ENCODE peak calls at places on chromosomes 5 and 9, in seven cellular contexts. W is CD8-positive, alpha-beta T cell; M is CD4-positive, CD25-positive, alpha-beta regulatory T cell; D is mesenchymal stem cell; L is uterus; T is cardiac muscle cell; H is SJCRH30. Z is an unnamed sample. For H3K4me1, the result is how much of the 10 kb centered on the place peaks cover.

GRCh38 chr5:590343-590742 is 21.8 kb upstream of the CEP72 start:
- DNase-seq in W (no peak), M (no peak), D (no peak), L (no peak), T (no peak), H (no peak), Z (no peak)

GRCh38 chr5:135372654-135373381 is 26.2 kb downstream of the MACROH2A1 start:
- DNase-seq in W (no peak), M (no peak), D (no peak), L (no peak), T (no peak), H (no peak), Z (no peak)

GRCh38 chr5:98585661-98586310 is 187.7 kb upstream of the RGMB start:
- DNase-seq in W (no peak), M (no peak), D (no peak), L (no peak), T (no peak), H (no peak), Z (no peak)

GRCh38 chr5:23405316-23406068 is 101.9 kb upstream of the PRDM9 start:
- DNase-seq in W (no peak), M (no peak), D (no peak), L (no peak), T (no peak), H (no peak), Z (no peak)

GRCh38 chr9:71690058-71690691 is 78.1 kb downstream of the CEMIP2 start:
- DNase-seq in W (no peak), M (no peak), D (peak), L (no peak), T (no peak), H (no peak), Z (no peak)

GRCh38 chr9:33273972-33274328 is 9.1 kb downstream of the CHMP5 start:
- DNase-seq in W (no peak), M (no peak), D (no peak), L (no peak), T (no peak), H (no peak), Z (no peak)

GRCh38 chr5:35153375-35153932 is 76.8 kb downstream of the PRLR start:
- DNase-seq in W (no peak), M (no peak), D (no peak), L (no peak), T (no peak), H (no peak), Z (no peak)

GRCh38 chr9:137240321-137240840 is 706 bp upstream of the TUBB4B start:
- DNase-seq in W (no peak), M (peak), D (peak), L (peak), T (peak), H (peak), Z (peak)

GRCh38 chr5:54862036-54862435 is 123.4 kb downstream of the ESM1 start:
- DNase-seq in W (no peak), M (no peak), D (no peak), L (no peak), T (no peak), H (no peak), Z (no peak)

GRCh38 chr5:54257366-54258118 is 52.8 kb downstream of the ARL15 start:
- DNase-seq in W (no peak), M (no peak), D (no peak), L (no peak), T (no peak), H (no peak), Z (no peak)

GRCh38 chr9:89312154-89312616 is 1.2 kb downstream of the CKS2 start:
- DNase-seq in W (no peak), M (no peak), D (peak), L (no peak), T (peak), H (no peak), Z (peak)

GRCh38 chr9:116274293-116274692 is 120.7 kb downstream of the PAPPA start:
- DNase-seq in W (no peak), M (no peak), D (peak), L (no peak), T (no peak), H (no peak), Z (no peak)

GRCh38 chr9:126666155-126666803 is 52.6 kb downstream of the LMX1B start:
- DNase-seq in W (no peak), M (no peak), D (no peak), L (no peak), T (no peak), H (no peak), Z (no peak)

GRCh38 chr9:126667190-126668055 is 53.7 kb downstream of the LMX1B start:
- DNase-seq in W (no peak), M (no peak), D (no peak), L (no peak), T (no peak), H (peak), Z (peak)

GRCh38 chr9:126670270-126670669 is 56.5 kb downstream of the LMX1B start:
- DNase-seq in W (no peak), M (no peak), D (no peak), L (no peak), T (no peak), H (no peak), Z (no peak)

GRCh38 chr9:126669108-126669507 is 55.4 kb downstream of the LMX1B start:
- DNase-seq in W (no peak), M (no peak), D (no peak), L (no peak), T (no peak), H (peak), Z (no peak)

GRCh38 chr9:126668058-126668457 is 54.3 kb downstream of the LMX1B start:
- DNase-seq in W (no peak), M (no peak), D (no peak), L (no peak), T (no peak), H (no peak), Z (no peak)
- H3K4me1 ChIP-seq in W (under half), M (under half), D (under half), L (under half), T (under half), H (half or more), Z (under half)

GRCh38 chr9:4855861-4856260 is 63.1 kb downstream of the RCL1 start:
- DNase-seq in W (no peak), M (no peak), D (peak), L (no peak), T (no peak), H (no peak), Z (no peak)
- H3K4me3 ChIP-seq in W (no peak), M (no peak), D (no peak), L (no peak), T (no peak), H (no peak), Z (no peak)

DNA sequence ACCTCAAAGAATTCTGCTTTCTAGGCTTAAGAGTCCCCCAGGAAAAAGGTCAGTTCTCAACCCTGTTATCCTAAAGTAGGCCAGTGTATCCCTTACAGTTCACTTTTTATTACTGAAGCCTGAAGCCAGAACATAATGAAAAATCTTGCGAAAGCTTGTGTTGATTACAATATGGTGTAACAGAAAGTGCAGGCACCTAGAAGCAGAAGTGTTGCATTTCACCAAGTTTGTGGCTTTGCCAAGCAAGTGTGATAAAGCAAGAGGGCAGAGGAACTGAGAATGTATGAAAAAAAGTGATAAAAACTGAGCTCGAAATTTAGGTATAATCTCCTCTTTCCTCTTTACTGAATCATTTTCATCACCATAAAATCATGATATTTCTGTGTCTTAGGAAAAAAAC is 26.2 kb downstream of the AGTPBP1 start:
- DNase-seq in W (no peak), M (no peak), D (no peak), L (no peak), T (no peak), H (no peak), Z (no peak)
- H3K4me1 ChIP-seq in W (under half), M (under half), D (under half), L (under half), T (under half), H (under half), Z (under half)

GRCh38 chr9:108056083-108056804 is 566.7 kb upstream of the KLF4 start:
- DNase-seq in W (no peak), M (no peak), D (peak), L (no peak), T (no peak), H (no peak), Z (no peak)
- H3K4me3 ChIP-seq in W (no peak), M (no peak), D (no peak), L (no peak), T (no peak), H (no peak), Z (no peak)

DNA sequence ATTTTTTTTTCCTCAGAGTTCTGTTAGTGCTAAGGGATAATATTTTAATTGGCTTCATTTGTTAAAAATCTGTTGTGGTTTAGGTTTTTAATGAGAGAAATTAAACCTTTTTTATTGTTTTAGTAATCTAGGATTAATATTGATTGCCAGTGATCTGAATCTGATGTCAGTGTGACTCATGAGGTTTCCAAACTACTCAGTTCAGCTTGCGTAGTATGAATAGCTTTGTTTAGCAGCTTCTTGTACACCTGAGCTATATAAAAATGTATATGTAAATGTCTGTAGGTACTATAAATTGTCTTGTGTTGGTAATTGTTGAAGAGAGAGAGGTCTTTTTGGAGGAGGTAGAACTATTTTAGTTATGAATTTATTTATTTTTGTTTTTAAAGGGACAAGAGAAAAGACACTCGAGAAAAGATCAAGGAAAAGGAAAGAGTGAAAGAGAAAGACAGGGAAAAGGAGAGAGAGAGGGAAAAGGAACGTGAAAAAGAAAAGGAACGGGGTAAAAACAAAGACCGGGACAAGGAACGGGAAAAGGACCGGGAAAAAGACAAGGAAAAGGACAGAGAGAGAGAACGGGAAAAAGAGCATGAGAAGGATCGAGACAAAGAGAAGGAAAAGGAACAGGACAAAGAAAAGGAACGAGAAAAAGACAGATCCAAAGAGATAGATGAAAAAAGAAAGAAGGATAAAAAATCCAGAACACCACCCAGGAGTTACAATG is 26.3 kb downstream of the SREK1 start:
- DNase-seq in W (no peak), M (no peak), D (no peak), L (no peak), T (no peak), H (no peak), Z (no peak)
- H3K4me1 ChIP-seq in W (under half), M (under half), D (under half), L (under half), T (under half), H (under half), Z (under half)

GRCh38 chr9:133701981-133702797 is 36.0 kb downstream of the SARDH start:
- DNase-seq in W (peak), M (peak), D (no peak), L (peak), T (no peak), H (peak), Z (no peak)
- H3K4me3 ChIP-seq in W (peak), M (peak), D (no peak), L (peak), T (no peak), H (no peak), Z (no peak)

DNA sequence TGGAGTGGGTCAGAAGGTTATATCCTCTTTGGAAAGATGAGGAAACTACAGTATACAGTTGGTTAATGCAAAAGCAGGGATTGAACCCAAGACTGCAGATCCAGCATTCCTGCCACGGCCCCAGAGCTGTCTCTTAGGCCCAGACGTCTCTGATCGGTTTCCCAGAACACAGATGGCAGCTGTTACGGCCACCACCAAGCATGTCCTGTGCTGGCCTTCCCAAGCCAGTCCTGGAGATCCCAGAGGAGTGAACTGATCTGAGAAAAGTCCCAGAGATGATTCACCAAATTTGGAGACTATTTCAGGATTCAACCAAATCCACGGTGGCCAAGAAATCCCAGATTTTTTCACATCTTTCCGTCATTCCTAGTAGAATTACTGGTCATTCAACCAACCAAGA is 20.1 kb downstream of the TNIP1 start:
- DNase-seq in W (no peak), M (no peak), D (no peak), L (no peak), T (no peak), H (no peak), Z (no peak)
- H3K4me1 ChIP-seq in W (under half), M (under half), D (half or more), L (under half), T (under half), H (under half), Z (under half)

GRCh38 chr5:32587067-32587551 is 1.8 kb downstream of the SUB1 start:
- DNase-seq in W (no peak), M (no peak), D (no peak), L (no peak), T (no peak), H (no peak), Z (no peak)
- H3K4me3 ChIP-seq in W (peak), M (peak), D (no peak), L (peak), T (peak), H (no peak), Z (peak)